ENCODE peak calls at places on chromosomes 11 and 22, in six cellular contexts. One of them, this sample, is unnamed.

GRCh38 chr11:13495929-13496328 is at the start of gene PTH:
- DNase-seq in Jurkat, Clone E6-1: no peak
- DNase-seq in epithelial cell of proximal tubule: no peak
- DNase-seq in uterus: no peak
- DNase-seq in foreskin fibroblast: no peak
- DNase-seq in dorsolateral prefrontal cortex: no peak
- DNase-seq in this sample: no peak

GRCh38 chr22:44998296-44998695 is 11.5 kb downstream of the PHF21B start:
- DNase-seq in dorsolateral prefrontal cortex: no peak
- DNase-seq in uterus: no peak
- DNase-seq in Jurkat, Clone E6-1: no peak
- DNase-seq in foreskin fibroblast: no peak
- DNase-seq in epithelial cell of proximal tubule: no peak
- DNase-seq in this sample: no peak

GRCh38 chr11:77287136-77287535 is 14.3 kb downstream of the GDPD4 start:
- DNase-seq in foreskin fibroblast: no peak
- DNase-seq in Jurkat, Clone E6-1: no peak
- DNase-seq in epithelial cell of proximal tubule: no peak
- DNase-seq in uterus: no peak
- DNase-seq in dorsolateral prefrontal cortex: no peak
- DNase-seq in this sample: no peak

GRCh38 chr22:39907035-39907434 is 6.2 kb downstream of the GRAP2 start:
- DNase-seq in uterus: no peak
- DNase-seq in foreskin fibroblast: no peak
- DNase-seq in dorsolateral prefrontal cortex: no peak
- DNase-seq in epithelial cell of proximal tubule: no peak
- DNase-seq in Jurkat, Clone E6-1: no peak
- DNase-seq in this sample: no peak

GRCh38 chr11:95450547-95451123 is 219.6 kb upstream of the SESN3 start:
- DNase-seq in epithelial cell of proximal tubule: no peak
- DNase-seq in uterus: no peak
- DNase-seq in Jurkat, Clone E6-1: no peak
- DNase-seq in dorsolateral prefrontal cortex: no peak
- DNase-seq in foreskin fibroblast: no peak
- DNase-seq in this sample: no peak

GRCh38 chr11:74012072-74012809 is 3.4 kb upstream of the UCP3 start:
- DNase-seq in foreskin fibroblast: no peak
- DNase-seq in uterus: no peak
- DNase-seq in Jurkat, Clone E6-1: no peak
- DNase-seq in dorsolateral prefrontal cortex: no peak
- DNase-seq in epithelial cell of proximal tubule: no peak
- DNase-seq in this sample: no peak

GRCh38 chr11:9760180-9760550 is 96.3 kb downstream of the SWAP70 start:
- DNase-seq in dorsolateral prefrontal cortex: peak
- DNase-seq in uterus: peak
- DNase-seq in Jurkat, Clone E6-1: no peak
- DNase-seq in epithelial cell of proximal tubule: peak
- DNase-seq in foreskin fibroblast: peak
- DNase-seq in this sample: peak

GRCh38 chr22:36594569-36594968 is 65.6 kb upstream of the EIF3D start:
- DNase-seq in uterus: no peak
- DNase-seq in dorsolateral prefrontal cortex: no peak
- DNase-seq in foreskin fibroblast: no peak
- DNase-seq in epithelial cell of proximal tubule: no peak
- DNase-seq in Jurkat, Clone E6-1: no peak
- DNase-seq in this sample: no peak

GRCh38 chr22:43275545-43275981 is 67.6 kb downstream of the SCUBE1 start:
- DNase-seq in epithelial cell of proximal tubule: no peak
- DNase-seq in foreskin fibroblast: no peak
- DNase-seq in dorsolateral prefrontal cortex: no peak
- DNase-seq in uterus: no peak
- DNase-seq in Jurkat, Clone E6-1: no peak
- DNase-seq in this sample: no peak

GRCh38 chr11:9153651-9154050 is 62.3 kb upstream of the SCUBE2 start:
- DNase-seq in dorsolateral prefrontal cortex: no peak
- DNase-seq in foreskin fibroblast: no peak
- DNase-seq in Jurkat, Clone E6-1: no peak
- DNase-seq in epithelial cell of proximal tubule: no peak
- DNase-seq in uterus: no peak
- DNase-seq in this sample: no peak

GRCh38 chr22:39348909-39349505 is 784 bp upstream of the SYNGR1 start:
- DNase-seq in dorsolateral prefrontal cortex: peak
- DNase-seq in uterus: peak
- DNase-seq in Jurkat, Clone E6-1: no peak
- DNase-seq in foreskin fibroblast: no peak
- DNase-seq in epithelial cell of proximal tubule: no peak
- DNase-seq in this sample: no peak

GRCh38 chr11:121482231-121483129 is 29.7 kb upstream of the SORL1-AS1 start:
- DNase-seq in dorsolateral prefrontal cortex: no peak
- DNase-seq in uterus: no peak
- DNase-seq in Jurkat, Clone E6-1: peak
- DNase-seq in epithelial cell of proximal tubule: no peak
- DNase-seq in foreskin fibroblast: no peak
- DNase-seq in this sample: no peak

GRCh38 chr22:19330865-19331418 is 39.4 kb upstream of the CLTCL1 start:
- DNase-seq in epithelial cell of proximal tubule: no peak
- DNase-seq in uterus: no peak
- DNase-seq in dorsolateral prefrontal cortex: no peak
- DNase-seq in Jurkat, Clone E6-1: no peak
- DNase-seq in foreskin fibroblast: no peak
- DNase-seq in this sample: no peak

GRCh38 chr11:57662893-57663292 is 5.0 kb upstream of the ZDHHC5 start:
- DNase-seq in epithelial cell of proximal tubule: no peak
- DNase-seq in uterus: no peak
- DNase-seq in Jurkat, Clone E6-1: no peak
- DNase-seq in foreskin fibroblast: no peak
- DNase-seq in dorsolateral prefrontal cortex: no peak
- DNase-seq in this sample: no peak

GRCh38 chr11:47889714-47890441 is 41.7 kb upstream of the NUP160 start:
- DNase-seq in dorsolateral prefrontal cortex: no peak
- DNase-seq in foreskin fibroblast: no peak
- DNase-seq in uterus: no peak
- DNase-seq in Jurkat, Clone E6-1: peak
- DNase-seq in epithelial cell of proximal tubule: no peak
- DNase-seq in this sample: no peak

GRCh38 chr11:130874396-130874795 is 41.9 kb downstream of the SNX19 start:
- DNase-seq in dorsolateral prefrontal cortex: no peak
- DNase-seq in foreskin fibroblast: peak
- DNase-seq in uterus: no peak
- DNase-seq in epithelial cell of proximal tubule: no peak
- DNase-seq in Jurkat, Clone E6-1: no peak
- DNase-seq in this sample: no peak

GRCh38 chr11:43853766-43854165 is 26.9 kb upstream of the ALKBH3 start:
- DNase-seq in Jurkat, Clone E6-1: no peak
- DNase-seq in uterus: no peak
- DNase-seq in dorsolateral prefrontal cortex: no peak
- DNase-seq in foreskin fibroblast: no peak
- DNase-seq in epithelial cell of proximal tubule: no peak
- DNase-seq in this sample: no peak

GRCh38 chr22:50612168-50612714 is 11.6 kb downstream of the MAPK8IP2 start:
- DNase-seq in uterus: no peak
- DNase-seq in dorsolateral prefrontal cortex: no peak
- DNase-seq in Jurkat, Clone E6-1: no peak
- DNase-seq in epithelial cell of proximal tubule: no peak
- DNase-seq in foreskin fibroblast: no peak
- DNase-seq in this sample: no peak

GRCh38 chr11:8081591-8082021 is 595 bp downstream of the TUB start:
- DNase-seq in epithelial cell of proximal tubule: no peak
- DNase-seq in Jurkat, Clone E6-1: no peak
- DNase-seq in dorsolateral prefrontal cortex: peak
- DNase-seq in uterus: peak
- DNase-seq in foreskin fibroblast: no peak
- DNase-seq in this sample: no peak

GRCh38 chr11:112024178-112024777 is 930 bp upstream of the DLAT start:
- DNase-seq in uterus: no peak
- DNase-seq in foreskin fibroblast: no peak
- DNase-seq in Jurkat, Clone E6-1: peak
- DNase-seq in dorsolateral prefrontal cortex: no peak
- DNase-seq in epithelial cell of proximal tubule: no peak
- DNase-seq in this sample: no peak

GRCh38 chr11:34132261-34132965 is 27.0 kb downstream of the NAT10 start:
- DNase-seq in Jurkat, Clone E6-1: no peak
- DNase-seq in uterus: no peak
- DNase-seq in foreskin fibroblast: no peak
- DNase-seq in dorsolateral prefrontal cortex: no peak
- DNase-seq in epithelial cell of proximal tubule: no peak
- DNase-seq in this sample: no peak

GRCh38 chr11:122180435-122180834 is 64.4 kb upstream of the BLID start:
- DNase-seq in uterus: peak
- DNase-seq in epithelial cell of proximal tubule: no peak
- DNase-seq in foreskin fibroblast: peak
- DNase-seq in dorsolateral prefrontal cortex: no peak
- DNase-seq in Jurkat, Clone E6-1: no peak
- DNase-seq in this sample: no peak

GRCh38 chr11:63573881-63574855 is 11.0 kb upstream of the PLAAT2 start:
- DNase-seq in Jurkat, Clone E6-1: peak
- DNase-seq in uterus: peak
- DNase-seq in dorsolateral prefrontal cortex: no peak
- DNase-seq in foreskin fibroblast: peak
- DNase-seq in epithelial cell of proximal tubule: no peak
- DNase-seq in this sample: no peak

GRCh38 chr11:67371549-67372231 is 1.7 kb downstream of the CLCF1 start:
- DNase-seq in foreskin fibroblast: no peak
- DNase-seq in epithelial cell of proximal tubule: no peak
- DNase-seq in Jurkat, Clone E6-1: no peak
- DNase-seq in uterus: peak
- DNase-seq in dorsolateral prefrontal cortex: no peak
- DNase-seq in this sample: no peak

GRCh38 chr11:61793829-61794204 is 1.1 kb downstream of the FEN1 start:
- DNase-seq in epithelial cell of proximal tubule: no peak
- DNase-seq in uterus: no peak
- DNase-seq in dorsolateral prefrontal cortex: no peak
- DNase-seq in Jurkat, Clone E6-1: no peak
- DNase-seq in foreskin fibroblast: no peak
- DNase-seq in this sample: no peak

GRCh38 chr22:36327922-36328551 is 59.7 kb downstream of the MYH9 start:
- DNase-seq in uterus: no peak
- DNase-seq in dorsolateral prefrontal cortex: peak
- DNase-seq in Jurkat, Clone E6-1: no peak
- DNase-seq in epithelial cell of proximal tubule: no peak
- DNase-seq in foreskin fibroblast: no peak
- DNase-seq in this sample: no peak

GRCh38 chr22:45852826-45853225 is 124.1 kb downstream of the WNT7B start:
- DNase-seq in dorsolateral prefrontal cortex: no peak
- DNase-seq in uterus: no peak
- DNase-seq in foreskin fibroblast: no peak
- DNase-seq in Jurkat, Clone E6-1: no peak
- DNase-seq in epithelial cell of proximal tubule: no peak
- DNase-seq in this sample: no peak

GRCh38 chr11:8282621-8283509 is 19.2 kb upstream of the LMO1 start:
- DNase-seq in dorsolateral prefrontal cortex: no peak
- DNase-seq in Jurkat, Clone E6-1: no peak
- DNase-seq in epithelial cell of proximal tubule: no peak
- DNase-seq in uterus: no peak
- DNase-seq in foreskin fibroblast: no peak
- DNase-seq in this sample: peak

GRCh38 chr11:9386901-9387300 is 2.4 kb downstream of the IPO7 start:
- DNase-seq in uterus: no peak
- DNase-seq in Jurkat, Clone E6-1: no peak
- DNase-seq in epithelial cell of proximal tubule: no peak
- DNase-seq in dorsolateral prefrontal cortex: no peak
- DNase-seq in foreskin fibroblast: no peak
- DNase-seq in this sample: no peak

GRCh38 chr11:16160146-16160545 is 196.2 kb downstream of the SOX6 start:
- DNase-seq in epithelial cell of proximal tubule: no peak
- DNase-seq in Jurkat, Clone E6-1: no peak
- DNase-seq in uterus: no peak
- DNase-seq in dorsolateral prefrontal cortex: no peak
- DNase-seq in foreskin fibroblast: no peak
- DNase-seq in this sample: no peak

GRCh38 chr11:70437111-70437784 is 38.9 kb downstream of the CTTN start:
- DNase-seq in dorsolateral prefrontal cortex: no peak
- DNase-seq in Jurkat, Clone E6-1: peak
- DNase-seq in uterus: no peak
- DNase-seq in foreskin fibroblast: no peak
- DNase-seq in epithelial cell of proximal tubule: no peak
- DNase-seq in this sample: no peak

GRCh38 chr11:126354631-126355323 is 709 bp upstream of the ST3GAL4 start:
- DNase-seq in foreskin fibroblast: no peak
- DNase-seq in uterus: no peak
- DNase-seq in dorsolateral prefrontal cortex: no peak
- DNase-seq in epithelial cell of proximal tubule: no peak
- DNase-seq in Jurkat, Clone E6-1: peak
- DNase-seq in this sample: no peak

GRCh38 chr11:36333897-36334296 is 37.8 kb downstream of the PRR5L start:
- DNase-seq in Jurkat, Clone E6-1: peak
- DNase-seq in uterus: no peak
- DNase-seq in dorsolateral prefrontal cortex: no peak
- DNase-seq in foreskin fibroblast: no peak
- DNase-seq in epithelial cell of proximal tubule: no peak
- DNase-seq in this sample: no peak

This sample was measured in lower leg skin.